ENCODE peak calls at places on chromosome 14, in four cellular contexts. P is NCI-H2171 treated with DMSO at 0.1 percent for 48 hours, M is activated B cell treated with CpG ODN at 0.5 μM for 24 hours, F is NCI-H1436. W is an unnamed sample.

GRCh38 chr14:71372411-71372838 is 465.2 kb downstream of the PCNX1 start:
- DNase-seq in P (no peak), M (no peak), F (no peak), W (no peak)

GRCh38 chr14:38412654-38413053 is 156.8 kb upstream of the CLEC14A start:
- DNase-seq in P (no peak), M (no peak), F (no peak), W (no peak)

GRCh38 chr14:51674294-51675002 is 22.7 kb downstream of the FRMD6 start:
- DNase-seq in P (no peak), M (no peak), F (no peak), W (no peak)

GRCh38 chr14:95156153-95156764 is 1.1 kb downstream of the DICER1 start:
- DNase-seq in P (no peak), M (no peak), F (no peak), W (peak)

GRCh38 chr14:104505085-104506074 is 74.2 kb upstream of the C14orf180 start:
- DNase-seq in P (no peak), M (no peak), F (no peak), W (no peak)

GRCh38 chr14:53670701-53671100 is 285.9 kb downstream of the BMP4 start:
- DNase-seq in P (no peak), M (no peak), F (no peak), W (no peak)

GRCh38 chr14:21704340-21704737 is 30.7 kb upstream of the OR4E1 start:
- DNase-seq in P (no peak), M (no peak), F (no peak), W (no peak)

GRCh38 chr14:104926619-104927431 is 2.1 kb downstream of the PLD4 start:
- DNase-seq in P (no peak), M (peak), F (no peak), W (no peak)

GRCh38 chr14:55133416-55133815 is 4.4 kb downstream of the LGALS3 start:
- DNase-seq in P (peak), M (no peak), F (no peak), W (peak)